ENCODE peak calls at places on chromosomes 6 and 20, in four cellular contexts. P, O, B and W are unnamed samples.
A peak's percentile ranks its signal among the peaks of the same experiment; 100 is the strongest.

GRCh38 chr6:105320766-105321165 is 82.1 kb downstream of the PREP start:
- DNase-seq in P (no peak), B (no peak), O (no peak), W (no peak)

GRCh38 chr20:25453035-25453810 is 45.8 kb downstream of the GINS1 start:
- DNase-seq in O (peak; percentile 63), P (peak; percentile 55), B (no peak), W (peak; percentile 53)

GRCh38 chr6:19802656-19803055 is 34.5 kb upstream of the ID4 start:
- DNase-seq in P (no peak), O (no peak), B (no peak), W (no peak)

GRCh38 chr6:108115598-108116058 is 41.1 kb upstream of the OSTM1 start:
- DNase-seq in O (peak; percentile 63), P (peak; percentile 38), B (peak; percentile 41), W (no peak)

GRCh38 chr6:28252507-28252975 is 472 bp upstream of the ZKSCAN4 start:
- DNase-seq in B (no peak), P (no peak), O (no peak), W (no peak)

GRCh38 chr6:69138173-69138572 is 503.1 kb downstream of the ADGRB3 start:
- DNase-seq in O (no peak), B (no peak), P (peak; percentile 5), W (no peak)

GRCh38 chr6:144346719-144347446 is 61.7 kb downstream of the UTRN start:
- DNase-seq in B (no peak), P (peak; percentile 83), O (no peak), W (peak; percentile 81)

GRCh38 chr6:33209856-33210255 is 1.6 kb downstream of the RING1 start:
- DNase-seq in P (no peak), B (no peak), O (no peak), W (no peak)

GRCh38 chr6:13865132-13865531 is 50.8 kb upstream of the MCUR1 start:
- DNase-seq in P (no peak), O (no peak), B (no peak), W (no peak)

GRCh38 chr6:151765444-151765886 is 42.0 kb upstream of the ESR1 start:
- DNase-seq in P (peak; percentile 93), B (peak; percentile 51), O (peak; percentile 67), W (peak; percentile 91)

GRCh38 chr6:15994814-15995459 is 133.9 kb upstream of the MYLIP start:
- DNase-seq in P (no peak), B (no peak), O (no peak), W (no peak)

GRCh38 chr6:68059894-68060293 is 575.2 kb upstream of the ADGRB3 start:
- DNase-seq in P (no peak), O (no peak), B (no peak), W (no peak)

GRCh38 chr20:20824924-20825584 is 112.6 kb upstream of the RALGAPA2 start:
- DNase-seq in O (peak; percentile 76), B (peak; percentile 72), P (peak; percentile 3), W (peak; percentile 29)

GRCh38 chr6:168163096-168163731 is 84.2 kb upstream of the FRMD1 start:
- DNase-seq in B (no peak), O (no peak), P (no peak), W (no peak)

GRCh38 chr6:33314515-33314942 is 651 bp upstream of the TAPBP start:
- DNase-seq in P (peak; percentile 81), O (no peak), B (peak; percentile 40), W (peak; percentile 87)

GRCh38 chr6:165573671-165574070 is 89.4 kb downstream of the PDE10A start:
- DNase-seq in O (peak; percentile 40), P (peak; percentile 46), B (no peak), W (peak; percentile 24)

GRCh38 chr6:74050921-74051320 is 354.9 kb downstream of the CD109 start:
- DNase-seq in O (no peak), P (no peak), B (no peak), W (no peak)

GRCh38 chr6:20291764-20292227 is 79.5 kb upstream of the MBOAT1 start:
- DNase-seq in B (peak; percentile 85), P (peak; percentile 81), O (peak; percentile 73), W (peak; percentile 77)

GRCh38 chr20:44029848-44030230 is 115.2 kb downstream of the TOX2 start:
- DNase-seq in P (no peak), B (no peak), O (no peak), W (no peak)

GRCh38 chr6:168922436-168922835 is 331.2 kb downstream of the THBS2 start:
- DNase-seq in O (no peak), P (no peak), B (no peak), W (no peak)

GRCh38 chr6:16081337-16081736 is 47.5 kb upstream of the MYLIP start:
- DNase-seq in O (no peak), B (no peak), P (no peak), W (no peak)

GRCh38 chr20:34567885-34568865 is 9.7 kb downstream of the MAP1LC3A start:
- DNase-seq in B (no peak), O (no peak), P (no peak), W (no peak)

GRCh38 chr6:23874985-23875384 is 251.0 kb upstream of the NRSN1 start:
- DNase-seq in B (no peak), O (no peak), P (no peak), W (no peak)

GRCh38 chr20:33688938-33689424 is 2.8 kb upstream of the E2F1 start:
- DNase-seq in B (no peak), P (no peak), O (no peak), W (no peak)

GRCh38 chr20:41098703-41099250 is 38.6 kb upstream of the PLCG1 start:
- DNase-seq in P (peak; percentile 72), O (no peak), B (no peak), W (no peak)

GRCh38 chr6:170152111-170152926 is 138.6 kb downstream of the DLL1 start:
- DNase-seq in B (no peak), O (no peak), P (no peak), W (peak; percentile 36)

GRCh38 chr6:139888691-139889122 is 514.3 kb upstream of the CITED2 start:
- DNase-seq in P (peak; percentile 28), O (no peak), B (no peak), W (no peak)